ENCODE peak calls at places on chromosomes 12 and 14, in four cellular contexts. T, U, F and N are unnamed samples.

GRCh38 chr14:99604766-99605298 is 825 bp upstream of the CCDC85C start:
- DNase-seq in T (peak; percentile 77), U (peak; percentile 82), F (no peak), N (no peak)

GRCh38 chr14:70714055-70714550 is 72.4 kb downstream of the TTC9 start:
- DNase-seq in T (peak; percentile 60), U (peak; percentile 50), F (no peak), N (no peak)

GRCh38 chr12:11797317-11797913 is 147.9 kb downstream of the ETV6 start:
- DNase-seq in T (no peak), U (no peak), F (no peak), N (no peak)

GRCh38 chr12:77231548-77231947 is 166.2 kb upstream of the E2F7 start:
- DNase-seq in T (peak; percentile 40), U (peak; percentile 30), F (peak; percentile 68), N (peak; percentile 93)

GRCh38 chr14:30935445-30935844 is 61.1 kb downstream of the COCH start:
- DNase-seq in T (no peak), U (no peak), F (no peak), N (no peak)

GRCh38 chr12:32471601-32472001 is 72.2 kb downstream of the FGD4 start:
- DNase-seq in T (no peak), U (no peak), F (no peak), N (no peak)

GRCh38 chr12:68364893-68365725 is 32.9 kb upstream of the MDM1 start:
- DNase-seq in T (peak; percentile 28), U (no peak), F (peak; percentile 93), N (peak; percentile 72)

GRCh38 chr14:106318700-106319099 is 792.3 kb downstream of the TMEM121 start:
- DNase-seq in T (no peak), U (peak; percentile 57), F (no peak), N (no peak)

GRCh38 chr14:61145258-61145902 is 135.8 kb downstream of the TMEM30B start:
- DNase-seq in T (peak; percentile 41), U (peak; percentile 53), F (no peak), N (no peak)

GRCh38 chr12:88750867-88751543 is 170.7 kb upstream of the KITLG start:
- DNase-seq in T (no peak), U (no peak), F (no peak), N (no peak)

GRCh38 chr14:104580961-104581360 is 1.4 kb downstream of the C14orf180 start:
- DNase-seq in T (peak; percentile 81), U (peak; percentile 83), F (peak; percentile 85), N (no peak)

GRCh38 chr14:31291210-31291609 is 83.6 kb upstream of the HECTD1 start:
- DNase-seq in T (no peak), U (no peak), F (no peak), N (no peak)

GRCh38 chr12:108630481-108631207 is 3.0 kb downstream of the SELPLG start:
- DNase-seq in T (peak; percentile 27), U (no peak), F (no peak), N (peak; percentile 19)

GRCh38 chr14:104321151-104322130 is 183.1 kb downstream of the KIF26A start:
- DNase-seq in T (peak; percentile 9), U (no peak), F (peak; percentile 54), N (peak; percentile 46)

GRCh38 chr12:45909041-45909713 is 81.2 kb downstream of the SCAF11 start:
- DNase-seq in T (no peak), U (no peak), F (no peak), N (no peak)

GRCh38 chr12:77324763-77325468 is 259.5 kb upstream of the E2F7 start:
- DNase-seq in T (peak; percentile 79), U (peak; percentile 87), F (peak; percentile 86), N (peak; percentile 84)

GRCh38 chr12:60684988-60685655 is 1089.3 kb downstream of the SLC16A7 start:
- DNase-seq in T (no peak), U (no peak), F (no peak), N (no peak)

GRCh38 chr12:1611775-1612174 is 17.3 kb upstream of the WNT5B start:
- DNase-seq in T (no peak), U (no peak), F (no peak), N (no peak)

GRCh38 chr14:70658899-70659298 is 17.2 kb downstream of the TTC9 start:
- DNase-seq in T (no peak), U (no peak), F (no peak), N (no peak)

GRCh38 chr12:78421011-78421410 is 443.6 kb upstream of the SYT1 start:
- DNase-seq in T (no peak), U (no peak), F (no peak), N (no peak)

GRCh38 chr12:120598674-120599463 is 17.7 kb upstream of the POP5 start:
- DNase-seq in T (peak; percentile 26), U (no peak), F (no peak), N (no peak)

GRCh38 chr12:89172224-89172623 is 180.1 kb downstream of the DUSP6 start:
- DNase-seq in T (no peak), U (no peak), F (no peak), N (no peak)

GRCh38 chr12:96571101-96571862 is 81.9 kb downstream of the CFAP54 start:
- DNase-seq in T (no peak), U (no peak), F (no peak), N (no peak)

GRCh38 chr12:53951577-53952334 is 2.9 kb upstream of the HOXC12 start:
- DNase-seq in T (no peak), U (no peak), F (no peak), N (no peak)
- H3K27me3 ChIP-seq in T (peaks cover 100% of the 10 kb centered on the region), U (peaks cover 99% of the 10 kb centered on the region), F (peaks cover 100% of the 10 kb centered on the region), N (peaks cover 14% of the 10 kb centered on the region)

GRCh38 chr14:76329150-76329881 is 46.6 kb upstream of the ESRRB start:
- DNase-seq in T (no peak), U (no peak), F (no peak), N (no peak)
- H3K4me3 ChIP-seq in T (no peak overlapping the region), U (no peak overlapping the region), F (no peak overlapping the region), N (no peak overlapping the region)

DNA sequence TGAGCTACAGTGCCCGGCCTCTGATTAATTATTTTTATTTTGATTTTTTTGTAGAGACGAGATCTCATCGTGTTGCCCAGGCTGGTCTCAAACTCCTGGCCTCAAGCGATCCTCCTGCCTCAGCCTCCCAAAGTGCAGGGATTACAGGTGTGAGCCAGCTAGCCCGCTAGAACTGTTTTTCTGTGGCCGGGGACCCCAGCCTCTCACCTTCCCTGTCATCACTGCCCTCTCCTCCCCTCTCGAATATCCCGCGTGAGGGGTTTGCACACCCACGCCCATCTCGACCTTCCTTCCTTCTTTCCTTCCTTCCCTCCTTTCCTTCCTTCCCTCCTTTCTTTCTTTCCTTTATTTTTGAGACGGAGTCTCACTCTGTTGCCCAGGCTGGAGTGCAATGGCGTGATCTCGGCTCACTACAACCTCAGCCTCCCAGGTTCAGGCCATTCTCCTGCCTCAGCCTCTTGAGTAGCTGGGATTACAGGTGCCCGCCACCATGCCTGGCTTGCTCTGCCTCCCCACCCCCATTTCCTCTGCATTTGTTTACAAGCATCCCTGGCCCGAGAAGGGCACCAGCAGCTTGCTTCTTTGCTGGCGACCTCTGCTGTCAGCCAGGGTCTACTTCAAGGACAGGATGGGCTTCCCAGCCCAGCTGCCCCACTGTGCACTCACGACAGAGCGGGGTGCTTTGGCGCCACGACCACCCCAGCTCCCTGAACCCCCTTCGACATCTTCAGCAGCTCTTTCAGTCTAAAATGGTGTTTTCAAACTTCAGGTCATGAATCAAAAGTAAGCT is 4.3 kb upstream of the TRAF3 start:
- DNase-seq in T (peak; percentile 69), U (no peak), F (no peak), N (no peak)
- TF ChIP-seq CTCF in T (peak; percentile 53), U (peak; percentile 32), F (no peak), N (no peak)

GRCh38 chr12:52782502-52782901 is 5.4 kb upstream of the KRT76 start:
- DNase-seq in T (no peak), U (no peak), F (no peak), N (no peak)

GRCh38 chr12:52777566-52777965 is 421 bp upstream of the KRT76 start:
- DNase-seq in T (no peak), U (no peak), F (no peak), N (no peak)

GRCh38 chr12:52778833-52779232 is 1.7 kb upstream of the KRT76 start:
- DNase-seq in T (no peak), U (no peak), F (no peak), N (no peak)

GRCh38 chr12:52781399-52782082 is 4.4 kb upstream of the KRT76 start:
- DNase-seq in T (no peak), U (no peak), F (no peak), N (no peak)

GRCh38 chr12:52779914-52780313 is 2.8 kb upstream of the KRT76 start:
- DNase-seq in T (no peak), U (no peak), F (no peak), N (no peak)
- H3K27me3 ChIP-seq in T (peaks cover 17% of the 10 kb centered on the region), U (peaks cover 25% of the 10 kb centered on the region), F (peaks cover 25% of the 10 kb centered on the region), N (no peaks in the 10 kb centered on the region)

DNA sequence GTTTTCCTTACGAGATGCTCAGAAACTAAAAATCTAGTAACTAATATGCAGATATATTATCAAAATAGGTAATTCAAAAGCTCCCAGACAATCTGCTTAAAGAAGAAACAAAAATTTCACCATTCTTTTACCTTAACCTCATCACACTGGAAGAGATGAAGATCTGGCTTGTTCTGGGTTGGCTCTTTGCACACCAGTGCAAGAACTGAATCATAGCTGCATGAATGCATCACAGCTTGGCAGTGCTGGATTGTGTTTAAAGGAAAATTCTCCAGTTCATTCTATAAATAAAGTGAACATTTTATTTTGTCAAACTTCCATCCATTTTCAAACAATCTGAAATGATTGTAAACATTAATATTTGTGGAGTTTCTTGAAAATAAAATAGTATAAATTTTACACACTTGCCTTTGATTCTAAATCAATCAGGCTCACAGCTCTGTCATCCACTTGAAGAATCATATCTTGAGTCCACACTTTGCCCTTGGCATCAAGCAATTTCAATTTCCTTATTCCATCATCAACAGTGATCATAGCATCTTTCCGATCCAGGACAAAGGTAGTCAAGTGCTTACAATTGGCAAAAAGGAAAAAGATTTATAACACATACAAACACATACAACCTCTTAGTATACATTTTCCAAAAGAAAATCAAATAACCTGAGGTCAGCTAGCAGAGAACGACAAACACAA is 119.8 kb downstream of the EPS8 start:
- DNase-seq in T (no peak), U (no peak), F (no peak), N (no peak)
- H3K4me3 ChIP-seq in T (no peak overlapping the region), U (no peak overlapping the region), F (no peak overlapping the region), N (no peak overlapping the region)

GRCh38 chr14:93033983-93034670 is 81.6 kb downstream of the ITPK1 start:
- DNase-seq in T (peak; percentile 62), U (peak; percentile 77), F (no peak), N (no peak)
- TF ChIP-seq CTCF in T (peak; percentile 71), U (peak; percentile 50), F (peak; percentile 52), N (no peak)

DNA sequence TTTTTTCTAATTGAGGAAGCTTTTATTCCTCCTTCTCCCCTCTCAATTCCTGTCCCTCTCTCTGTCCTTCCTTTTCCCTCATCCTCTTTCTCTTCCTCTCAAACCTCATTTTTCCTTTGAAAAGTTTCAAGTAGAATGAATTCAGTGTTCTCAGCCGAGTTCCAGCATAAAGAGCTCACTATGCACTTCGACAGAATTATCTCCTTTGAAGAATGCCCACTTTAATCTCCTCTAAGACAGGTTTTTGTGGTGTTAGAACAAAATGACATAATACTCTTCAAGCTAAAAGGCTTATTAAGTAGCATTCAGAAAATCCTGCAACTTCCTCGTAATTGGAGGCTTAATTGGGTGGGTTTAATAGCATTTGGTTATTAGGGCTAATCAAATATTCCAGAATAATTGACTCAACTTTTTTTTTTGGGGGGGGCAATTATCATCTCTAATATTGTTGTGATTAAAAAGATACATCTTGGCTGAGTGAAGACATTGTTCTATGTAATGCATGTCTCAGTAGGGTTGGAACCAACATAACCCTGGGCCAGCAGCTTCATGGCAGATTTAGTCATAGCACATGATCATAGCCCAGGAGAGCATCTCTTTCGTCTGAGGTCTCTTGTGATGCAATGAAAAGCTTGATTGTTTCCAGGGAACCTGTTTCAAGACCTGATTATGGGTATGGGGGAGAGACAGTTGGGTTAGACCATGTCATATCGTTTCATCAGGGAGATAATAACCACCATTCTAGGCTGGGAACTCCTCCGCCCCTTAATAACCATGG is 25.0 kb upstream of the SLC24A4 start:
- DNase-seq in T (no peak), U (no peak), F (no peak), N (no peak)
- H3K27me3 ChIP-seq in T (peaks cover 9% of the 10 kb centered on the region), U (peaks cover 83% of the 10 kb centered on the region), F (peaks cover 22% of the 10 kb centered on the region), N (no peaks in the 10 kb centered on the region)